ENCODE peak calls at places on chromosomes 12 and 14, in nine cellular contexts. D is right cardiac atrium, A is GM23338, I is substantia nigra, L is gastrocnemius medialis, Y is body of pancreas, W is stomach, U is OCI-LY7, B is heart right ventricle. K is an unnamed sample.

GRCh38 chr14:31897581-31898186 is 179.4 kb upstream of the ARHGAP5 start:
- DNase-seq in A (no peak), B (no peak), W (no peak), I (no peak), D (no peak), L (no peak), U (no peak), Y (no peak), K (no peak)

GRCh38 chr12:100827901-100828520 is 33.4 kb downstream of the ANO4 start:
- DNase-seq in Y (peak), U (peak), L (no peak), I (no peak), W (no peak), B (no peak), A (peak), D (no peak), K (no peak)

GRCh38 chr12:72465940-72466630 is 193.9 kb downstream of the TRHDE start:
- DNase-seq in L (no peak), Y (peak), D (no peak), B (no peak), U (no peak), A (no peak), W (no peak), I (no peak), K (no peak)

GRCh38 chr12:93865751-93866150 is 188.6 kb downstream of the CRADD start:
- DNase-seq in W (no peak), A (no peak), D (no peak), Y (no peak), L (no peak), U (no peak), I (no peak), B (no peak), K (no peak)

GRCh38 chr12:9761407-9761736 is 671 bp upstream of the CD69 start:
- DNase-seq in I (no peak), A (no peak), D (no peak), Y (no peak), U (no peak), L (no peak), B (no peak), W (no peak), K (no peak)

GRCh38 chr12:27843714-27844245 is 63.7 kb upstream of the MANSC4 start:
- DNase-seq in D (no peak), L (no peak), Y (no peak), I (no peak), A (no peak), B (no peak), W (no peak), U (no peak), K (no peak)

GRCh38 chr14:29462772-29463171 is 464.9 kb downstream of the PRKD1 start:
- DNase-seq in D (no peak), U (no peak), Y (no peak), W (no peak), I (no peak), B (no peak), A (no peak), L (no peak), K (no peak)

GRCh38 chr14:47863441-47863840 is 188.0 kb upstream of the MDGA2 start:
- DNase-seq in B (no peak), W (no peak), Y (no peak), D (no peak), I (no peak), U (no peak), L (no peak), A (no peak), K (no peak)

GRCh38 chr14:106044949-106045596 is 518.7 kb downstream of the TMEM121 start:
- DNase-seq in Y (peak), L (no peak), U (no peak), A (peak), D (peak), W (peak), B (peak), I (no peak), K (no peak)

GRCh38 chr14:93008381-93008780 is 85.4 kb downstream of the CHGA start:
- DNase-seq in A (no peak), B (peak), D (peak), W (no peak), U (no peak), Y (no peak), L (no peak), I (no peak), K (no peak)

GRCh38 chr12:131114331-131114730 is 160.6 kb downstream of the ADGRD1 start:
- DNase-seq in Y (no peak), W (no peak), B (no peak), L (peak), D (peak), A (no peak), I (no peak), U (no peak), K (no peak)

GRCh38 chr14:72925171-72925759 is 999 bp upstream of the DCAF4 start:
- DNase-seq in A (no peak), L (no peak), I (no peak), B (no peak), Y (peak), W (no peak), D (no peak), U (no peak), K (no peak)

GRCh38 chr12:75819512-75819911 is 212.1 kb downstream of the PHLDA1 start:
- DNase-seq in L (no peak), Y (no peak), A (no peak), W (no peak), D (no peak), U (no peak), I (no peak), B (no peak), K (no peak)

GRCh38 chr12:128743911-128744310 is 79.8 kb downstream of the SLC15A4 start:
- DNase-seq in I (no peak), D (no peak), B (no peak), L (no peak), W (no peak), U (no peak), A (no peak), Y (no peak), K (no peak)

GRCh38 chr12:28191690-28192089 is 1.4 kb downstream of the CCDC91 start:
- DNase-seq in A (peak), B (no peak), W (no peak), D (no peak), U (no peak), L (no peak), I (no peak), Y (peak), K (no peak)

GRCh38 chr12:54182981-54183380 is 5.8 kb downstream of the SMUG1 start:
- DNase-seq in D (no peak), I (no peak), W (no peak), L (no peak), Y (no peak), B (no peak), A (no peak), U (no peak), K (no peak)

GRCh38 chr12:54184024-54184805 is 4.6 kb downstream of the SMUG1 start:
- DNase-seq in L (no peak), B (no peak), D (no peak), I (no peak), Y (no peak), A (no peak), U (no peak), W (no peak), K (no peak)

GRCh38 chr12:54189198-54189539 is 384 bp upstream of the SMUG1 start:
- DNase-seq in A (no peak), U (no peak), I (no peak), B (no peak), L (no peak), D (no peak), Y (no peak), W (no peak), K (no peak)

GRCh38 chr12:54187075-54187474 is 1.7 kb downstream of the SMUG1 start:
- DNase-seq in B (no peak), W (no peak), Y (no peak), D (no peak), A (no peak), L (no peak), U (no peak), I (no peak), K (no peak)

DNA sequence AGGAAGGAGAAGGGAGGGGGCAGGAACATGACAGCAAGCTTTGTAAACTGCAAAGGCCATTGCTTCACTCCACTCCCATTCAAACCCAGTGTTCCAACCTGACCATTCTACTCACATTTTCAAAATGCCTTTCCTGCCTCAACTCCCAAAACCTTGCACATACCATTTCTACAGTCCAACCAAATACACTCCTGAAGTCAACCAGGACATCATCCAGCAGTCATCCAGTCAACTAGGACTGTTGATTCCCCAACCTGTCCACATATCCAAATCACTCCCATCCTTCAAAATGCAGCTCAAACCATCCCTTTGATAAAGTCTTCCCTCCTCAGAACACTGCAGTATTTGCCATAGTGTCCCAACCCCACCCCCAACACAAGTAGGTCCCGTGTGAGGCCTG is 2.9 kb downstream of the SMUG1 start:
- DNase-seq in Y (no peak), A (no peak), B (no peak), L (no peak), W (no peak), I (no peak), D (no peak), U (no peak), K (no peak)
- H3K27ac ChIP-seq in Y (no peak), A (no peak), B (no peak), L (no peak), W (no peak), I (no peak), D (no peak), U (no peak), K (no peak)

DNA sequence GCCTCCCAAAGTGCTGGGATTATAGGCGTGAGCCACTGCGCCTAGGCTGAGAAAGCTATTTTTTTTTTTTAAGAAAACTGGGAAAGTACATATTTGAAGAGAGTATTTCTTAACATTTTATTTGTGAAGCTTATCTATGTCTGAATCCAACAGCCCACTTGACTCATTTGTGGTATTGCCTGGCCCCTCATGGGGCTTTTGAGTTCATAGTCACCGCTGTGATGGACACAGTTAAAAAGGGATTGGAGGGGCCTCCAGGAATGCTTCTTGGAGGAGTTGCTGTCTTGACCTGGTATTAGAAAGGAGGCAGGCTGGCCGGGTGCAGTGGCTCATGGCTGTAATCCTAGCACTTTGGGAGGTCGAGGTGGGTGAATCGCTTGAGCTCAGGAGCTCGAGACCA is 26.5 kb downstream of the BCL7A start:
- DNase-seq in U (no peak), A (no peak), B (no peak), D (no peak), W (no peak), Y (no peak), L (no peak), I (no peak), K (no peak)
- H3K27ac ChIP-seq in U (no peak), A (no peak), B (no peak), D (no peak), W (no peak), Y (no peak), L (no peak), I (no peak), K (no peak)

GRCh38 chr12:6115389-6115788 is 9.1 kb downstream of the VWF start:
- DNase-seq in B (no peak), I (no peak), W (no peak), D (no peak), Y (no peak), U (no peak), L (no peak), A (no peak), K (no peak)
- H3K27ac ChIP-seq in B (peak), I (no peak), W (peak), D (peak), Y (no peak), U (no peak), L (peak), A (no peak), K (no peak)

DNA sequence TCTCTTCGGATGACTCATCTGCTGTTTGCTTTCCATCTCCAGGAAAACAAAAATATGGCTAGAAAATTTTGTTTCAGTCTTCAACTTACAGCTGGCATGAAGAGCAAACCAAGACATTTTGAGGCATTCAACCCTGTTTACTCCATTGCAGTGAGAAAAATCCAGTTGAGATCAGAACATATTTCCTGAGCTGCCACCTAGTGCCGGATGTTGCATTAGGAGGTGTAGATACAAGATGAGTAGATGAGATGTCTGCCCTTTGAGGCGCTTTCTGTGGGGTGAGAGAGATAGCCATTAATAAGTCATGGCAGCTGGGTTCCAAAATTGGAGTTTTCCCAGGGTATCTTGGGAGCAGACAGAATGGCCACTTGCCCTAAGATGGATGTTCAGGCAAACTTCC is 171.1 kb downstream of the PRKCH start:
- DNase-seq in D (no peak), L (no peak), W (no peak), A (no peak), I (no peak), B (no peak), U (peak), Y (no peak), K (no peak)
- H3K27ac ChIP-seq in D (no peak), L (no peak), W (peak), A (no peak), I (peak), B (no peak), U (no peak), Y (peak), K (peak)

GRCh38 chr14:52365071-52365470 is 51.0 kb downstream of the PTGER2 start:
- DNase-seq in A (no peak), Y (no peak), W (no peak), L (no peak), B (no peak), U (no peak), D (no peak), I (no peak), K (no peak)

GRCh38 chr14:52370406-52370911 is 56.3 kb downstream of the PTGER2 start:
- DNase-seq in B (no peak), Y (no peak), D (no peak), I (no peak), U (no peak), A (no peak), L (no peak), W (no peak), K (no peak)

GRCh38 chr14:52366796-52367315 is 52.7 kb downstream of the PTGER2 start:
- DNase-seq in W (no peak), D (no peak), I (no peak), B (no peak), Y (no peak), A (no peak), U (no peak), L (no peak), K (no peak)

GRCh38 chr14:52363969-52364368 is 49.9 kb downstream of the PTGER2 start:
- DNase-seq in U (no peak), Y (no peak), B (no peak), D (no peak), A (no peak), I (no peak), L (no peak), W (no peak), K (no peak)

GRCh38 chr14:52369305-52369781 is 55.2 kb downstream of the PTGER2 start:
- DNase-seq in W (no peak), U (no peak), A (no peak), L (no peak), D (peak), Y (no peak), B (no peak), I (no peak), K (no peak)
- H3K27ac ChIP-seq in W (no peak), U (no peak), A (no peak), L (no peak), D (no peak), Y (no peak), B (no peak), I (no peak), K (no peak)

DNA sequence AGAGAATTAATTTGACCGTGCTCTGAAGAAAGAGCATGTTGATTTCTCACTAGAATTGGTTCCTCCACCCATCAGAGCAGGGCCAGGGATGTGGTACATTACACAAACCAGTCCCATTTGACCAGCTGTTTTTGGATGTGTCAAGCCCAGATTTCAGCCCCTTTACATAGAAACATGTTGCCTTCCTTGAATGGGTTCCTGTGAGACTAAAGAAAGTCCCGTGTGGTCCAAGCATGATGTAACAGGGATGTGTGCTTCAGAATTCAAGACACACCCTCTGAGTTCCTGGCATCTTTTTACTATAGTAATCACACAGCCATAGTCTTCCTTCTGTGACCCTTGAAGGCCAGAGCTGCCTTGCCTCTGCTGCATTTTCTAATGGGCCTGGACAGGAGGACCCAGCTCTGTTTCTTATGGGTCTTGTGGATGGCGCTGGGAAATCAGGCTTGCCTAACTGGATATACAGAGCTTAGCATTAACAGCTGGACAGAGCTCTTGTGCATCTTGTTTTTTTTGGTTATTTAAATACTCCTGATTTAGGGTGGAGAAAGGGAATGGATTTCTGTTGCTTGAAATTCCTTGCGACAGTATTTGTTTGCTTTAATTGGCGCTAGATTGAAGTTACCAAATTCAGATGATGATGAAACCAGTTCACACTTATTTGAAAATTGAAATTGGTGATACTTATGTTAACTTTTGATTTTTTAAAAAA is 341.0 kb downstream of the ZFP36L1 start:
- DNase-seq in W (no peak), A (no peak), Y (no peak), B (no peak), I (no peak), D (peak), U (no peak), L (peak), K (no peak)
- H3K27ac ChIP-seq in W (peak), A (no peak), Y (no peak), B (no peak), I (no peak), D (peak), U (no peak), L (peak), K (peak)

GRCh38 chr14:55276736-55277135 is 5.5 kb downstream of the FBXO34 start:
- DNase-seq in A (no peak), Y (no peak), I (no peak), L (no peak), U (no peak), D (no peak), B (no peak), W (no peak), K (no peak)
- H3K27ac ChIP-seq in A (no peak), Y (no peak), I (no peak), L (peak), U (peak), D (no peak), B (no peak), W (no peak), K (no peak)